ENCODE peak calls at places on chromosomes 7 and 10, in four cellular contexts. S, D, P and Q are unnamed samples.
A peak's percentile ranks its signal among the peaks of the same experiment; 100 is the strongest.

GRCh38 chr7:41232086-41232485 is 470.8 kb downstream of the INHBA start:
- DNase-seq in S (peak; percentile 73), D (no peak), P (no peak), Q (no peak)

GRCh38 chr10:110525349-110526260 is 27.9 kb downstream of the DUSP5 start:
- DNase-seq in S (peak; percentile 85), D (no peak), P (no peak), Q (no peak)

GRCh38 chr10:15897282-15897681 is 37.0 kb upstream of the MINDY3 start:
- DNase-seq in S (peak; percentile 62), D (no peak), P (no peak), Q (no peak)

GRCh38 chr10:29795856-29796255 is 161.1 kb upstream of the SVIL start:
- DNase-seq in S (peak; percentile 45), D (no peak), P (no peak), Q (no peak)

GRCh38 chr10:71323407-71323806 is 4.3 kb downstream of the SLC29A3 start:
- DNase-seq in S (peak; percentile 45), D (no peak), P (no peak), Q (peak; percentile 35)

GRCh38 chr7:130926021-130926691 is 192.1 kb upstream of the KLF14 start:
- DNase-seq in S (no peak), D (peak; percentile 39), P (no peak), Q (peak; percentile 63)

GRCh38 chr10:43299579-43299978 is 32.7 kb upstream of the RASGEF1A start:
- DNase-seq in S (no peak), D (no peak), P (no peak), Q (no peak)

GRCh38 chr10:29253096-29254029 is 35.5 kb upstream of the LYZL1 start:
- DNase-seq in S (peak; percentile 59), D (no peak), P (no peak), Q (no peak)

GRCh38 chr7:138797715-138798320 is at the start of the genes ATP6V0A4 and TMEM213:
- DNase-seq in S (no peak), D (no peak), P (no peak), Q (no peak)

GRCh38 chr10:111739160-111739712 is 444.3 kb downstream of the GPAM start:
- DNase-seq in S (no peak), D (no peak), P (no peak), Q (no peak)

GRCh38 chr7:51186531-51186930 is 130.1 kb downstream of the COBL start:
- DNase-seq in S (no peak), D (no peak), P (no peak), Q (no peak)

GRCh38 chr10:119940487-119940886 is 48.0 kb downstream of the SEC23IP start:
- DNase-seq in S (peak; percentile 42), D (no peak), P (no peak), Q (no peak)

GRCh38 chr7:4763794-4764185 is 11.6 kb upstream of the AP5Z1 start:
- DNase-seq in S (no peak), D (no peak), P (no peak), Q (no peak)

GRCh38 chr10:110076559-110077318 is 69.0 kb downstream of the ADD3 start:
- DNase-seq in S (peak; percentile 95), D (peak; percentile 13), P (no peak), Q (peak; percentile 93)

GRCh38 chr10:7752251-7752650 is 35.5 kb downstream of the KIN start:
- DNase-seq in S (no peak), D (no peak), P (no peak), Q (no peak)

GRCh38 chr10:20287951-20288350 is 471.7 kb downstream of the PLXDC2 start:
- DNase-seq in S (no peak), D (no peak), P (no peak), Q (no peak)

GRCh38 chr10:110006358-110007170 is 1.2 kb upstream of the ADD3 start:
- DNase-seq in S (peak; percentile 87), D (peak; percentile 5), P (no peak), Q (peak; percentile 21)

GRCh38 chr10:128078136-128078969 is 47.9 kb downstream of the MKI67 start:
- DNase-seq in S (peak; percentile 51), D (peak; percentile 35), P (no peak), Q (peak; percentile 28)

GRCh38 chr10:132452651-132453469 is 55.9 kb downstream of the PWWP2B start:
- DNase-seq in S (peak; percentile 34), D (peak; percentile 93), P (peak; percentile 94), Q (peak; percentile 49)

GRCh38 chr10:12194752-12195271 is 879 bp downstream of the NUDT5 start:
- DNase-seq in S (peak; percentile 47), D (peak; percentile 23), P (peak; percentile 14), Q (no peak)